ENCODE peak calls at places on chromosomes 12 and 14, in ten cellular contexts. T is Panc1, Q is SK-N-MC, D is substantia nigra, S is neural progenitor cell, J is breast epithelium, H is mesenchymal stem cell, P is caudate nucleus, X is MM.1S, Y is ovary. L is an unnamed sample.

GRCh38 chr12:2129076-2129475 is 76.3 kb downstream of the CACNA1C start:
- DNase-seq in T (no peak), Q (no peak), D (no peak), S (no peak), J (no peak), H (peak; percentile 50), P (no peak), X (no peak), Y (no peak), L (no peak)

GRCh38 chr12:22624573-22624907 is 431 bp upstream of the ETNK1 start:
- DNase-seq in T (no peak), Q (no peak), D (no peak), S (no peak), J (no peak), H (no peak), P (peak; percentile 69), X (no peak), Y (no peak), L (no peak)

GRCh38 chr14:99744199-99744872 is 48.9 kb upstream of the EML1 start:
- DNase-seq in T (no peak), Q (peak; percentile 73), D (no peak), S (peak; percentile 51), J (no peak), H (peak; percentile 31), P (no peak), X (no peak), Y (no peak), L (no peak)

GRCh38 chr14:79193689-79194477 is 1017.4 kb downstream of the DIO2 start:
- DNase-seq in T (no peak), Q (no peak), D (no peak), S (no peak), J (no peak), H (no peak), P (no peak), X (no peak), Y (no peak), L (no peak)

GRCh38 chr14:104107101-104107581 is 21.6 kb downstream of the ASPG start:
- DNase-seq in T (no peak), Q (no peak), D (no peak), S (no peak), J (no peak), H (no peak), P (no peak), X (no peak), Y (no peak), L (no peak)

GRCh38 chr12:27297576-27297975 is 35.1 kb upstream of the BMAL2 start:
- DNase-seq in T (no peak), Q (no peak), D (no peak), S (no peak), J (no peak), H (no peak), P (no peak), X (no peak), Y (no peak), L (no peak)

GRCh38 chr12:120126635-120127005 is 10.1 kb upstream of the RAB35 start:
- DNase-seq in T (no peak), Q (no peak), D (no peak), S (no peak), J (no peak), H (no peak), P (no peak), X (no peak), Y (no peak), L (no peak)

GRCh38 chr14:91257328-91258020 is 13.0 kb upstream of the GPR68 start:
- DNase-seq in T (no peak), Q (no peak), D (no peak), S (peak; percentile 47), J (no peak), H (no peak), P (no peak), X (no peak), Y (no peak), L (no peak)

GRCh38 chr14:59455411-59455810 is 9.8 kb downstream of the GPR135 start:
- DNase-seq in T (no peak), Q (no peak), D (no peak), S (no peak), J (no peak), H (no peak), P (no peak), X (no peak), Y (no peak), L (no peak)

GRCh38 chr12:67430708-67431335 is 161.7 kb downstream of the CAND1 start:
- DNase-seq in T (no peak), Q (no peak), D (no peak), S (no peak), J (no peak), H (no peak), P (no peak), X (no peak), Y (peak; percentile 70), L (peak; percentile 78)

GRCh38 chr12:110073049-110073831 is 24.9 kb upstream of the C12orf76 start:
- DNase-seq in T (no peak), Q (no peak), D (peak; percentile 84), S (no peak), J (no peak), H (no peak), P (peak; percentile 95), X (peak; percentile 10), Y (no peak), L (no peak)

DNA sequence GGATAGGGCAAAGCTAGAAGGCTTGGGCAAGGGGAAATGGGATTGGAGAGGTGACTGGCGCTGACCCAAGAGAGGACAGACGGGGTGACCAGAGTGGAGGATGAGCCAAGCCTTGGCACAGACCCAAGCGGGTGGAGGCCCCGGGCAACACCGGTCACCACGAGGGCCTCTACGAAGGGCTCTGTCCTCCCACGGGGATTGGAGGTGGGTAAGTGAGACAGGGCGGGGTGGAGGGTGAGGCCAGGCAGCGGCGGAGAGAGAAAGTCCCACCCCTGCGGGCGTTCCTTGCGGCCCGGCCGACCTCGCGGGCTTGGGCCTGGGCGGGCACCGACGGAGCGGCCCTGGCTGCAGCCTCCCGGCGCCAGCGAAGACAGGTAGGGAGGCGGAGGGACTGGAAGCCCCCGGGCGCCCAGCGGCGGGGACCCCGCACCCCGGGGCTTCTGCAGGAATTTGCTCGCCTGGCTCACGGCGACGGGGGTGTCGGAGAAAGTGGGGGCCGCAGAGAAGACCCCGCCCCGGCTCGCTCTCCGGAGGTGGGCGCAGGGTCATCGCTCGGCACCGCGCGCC is at the start of gene PAPLN:
- DNase-seq in T (no peak), Q (no peak), D (no peak), S (peak; percentile 61), J (no peak), H (no peak), P (no peak), X (no peak), Y (peak; percentile 51), L (peak; percentile 71)
- H3K27ac ChIP-seq in T (peak within 1 kb of the TSS; percentile 61), Q (peak within 1 kb of the TSS; percentile 80), D (peak within 1 kb of the TSS; percentile 30), S (no peak within 1 kb of the TSS), J (peak within 1 kb of the TSS; percentile 77), H (peak within 1 kb of the TSS; percentile 85), P (peak within 1 kb of the TSS; percentile 38), X (no peak within 1 kb of the TSS), Y (peak within 1 kb of the TSS; percentile 77), L (no peak within 1 kb of the TSS)

GRCh38 chr12:56931474-56931978 is 2.7 kb downstream of the SDR9C7 start:
- DNase-seq in T (no peak), Q (peak; percentile 91), D (no peak), S (peak; percentile 30), J (no peak), H (peak; percentile 83), P (no peak), X (no peak), Y (no peak), L (peak; percentile 40)
- H3K27ac ChIP-seq in T (no peak overlapping the region), Q (peak overlapping the region; percentile 88), D (no peak overlapping the region), S (peak overlapping the region; percentile 19), J (no peak overlapping the region), H (no peak overlapping the region), P (no peak overlapping the region), X (no peak overlapping the region), Y (no peak overlapping the region), L (no peak overlapping the region)

DNA sequence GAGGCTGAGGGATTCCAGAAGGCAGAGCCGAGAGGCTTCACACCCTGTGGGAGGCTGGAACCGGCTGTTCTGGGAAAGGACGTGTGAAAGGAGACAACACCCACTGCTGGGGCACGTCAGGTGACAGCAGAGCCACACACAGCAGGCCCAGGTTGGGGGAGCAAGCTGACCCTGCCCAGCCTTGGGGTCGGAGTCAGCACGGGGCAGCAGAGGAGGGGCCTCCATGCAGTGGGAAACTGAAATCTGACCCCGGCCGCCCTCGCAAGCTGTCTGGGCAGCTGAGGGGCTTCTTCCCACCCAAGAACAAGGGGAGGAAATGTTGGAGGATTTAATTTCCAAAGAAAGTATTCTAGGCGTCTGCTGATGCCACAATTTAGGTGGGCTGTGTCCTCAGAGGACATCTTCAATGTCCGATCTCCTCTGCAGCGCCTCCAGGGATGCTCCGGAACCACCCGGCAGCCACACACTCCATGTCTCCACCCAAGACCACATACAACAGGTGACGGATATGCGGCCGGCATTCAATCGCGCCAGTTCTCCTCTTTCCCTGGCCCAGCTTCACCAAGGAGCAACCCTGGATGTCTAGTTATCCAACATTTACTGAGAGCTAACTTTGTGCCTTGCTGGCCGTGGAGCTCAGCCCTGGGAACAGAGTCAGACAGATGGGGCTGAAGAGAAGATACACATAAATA is 30.7 kb downstream of the SNRNP35 start:
- DNase-seq in T (no peak), Q (no peak), D (no peak), S (peak; percentile 63), J (no peak), H (no peak), P (no peak), X (no peak), Y (no peak), L (no peak)
- H3K27ac ChIP-seq in T (no peak overlapping the region), Q (no peak overlapping the region), D (no peak overlapping the region), S (no peak overlapping the region), J (no peak overlapping the region), H (no peak overlapping the region), P (no peak overlapping the region), X (no peak overlapping the region), Y (no peak overlapping the region), L (no peak overlapping the region)

DNA sequence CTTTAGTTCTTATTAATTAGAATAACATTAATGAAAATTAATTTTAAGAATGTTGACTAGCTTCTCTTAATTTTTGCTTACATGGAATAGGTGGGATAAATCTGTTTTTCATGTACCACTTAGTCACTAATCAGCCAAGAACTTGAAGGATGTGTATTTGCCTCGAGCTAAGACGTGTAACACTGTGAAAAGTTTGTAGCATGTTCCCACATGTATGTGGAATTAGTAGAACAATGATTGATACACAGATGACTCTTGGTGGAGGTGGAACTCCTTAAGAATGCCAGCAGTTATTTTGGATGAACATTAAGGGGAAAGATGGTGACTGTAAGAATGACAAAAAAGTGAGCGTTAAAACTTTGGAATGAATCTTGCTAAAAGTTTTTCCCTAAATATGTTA is 435.7 kb upstream of the MDGA2 start:
- DNase-seq in T (no peak), Q (no peak), D (no peak), S (no peak), J (no peak), H (no peak), P (no peak), X (no peak), Y (no peak), L (no peak)
- H3K27ac ChIP-seq in T (no peak overlapping the region), Q (no peak overlapping the region), D (no peak overlapping the region), S (no peak overlapping the region), J (no peak overlapping the region), H (no peak overlapping the region), P (no peak overlapping the region), X (no peak overlapping the region), Y (no peak overlapping the region), L (no peak overlapping the region)

DNA sequence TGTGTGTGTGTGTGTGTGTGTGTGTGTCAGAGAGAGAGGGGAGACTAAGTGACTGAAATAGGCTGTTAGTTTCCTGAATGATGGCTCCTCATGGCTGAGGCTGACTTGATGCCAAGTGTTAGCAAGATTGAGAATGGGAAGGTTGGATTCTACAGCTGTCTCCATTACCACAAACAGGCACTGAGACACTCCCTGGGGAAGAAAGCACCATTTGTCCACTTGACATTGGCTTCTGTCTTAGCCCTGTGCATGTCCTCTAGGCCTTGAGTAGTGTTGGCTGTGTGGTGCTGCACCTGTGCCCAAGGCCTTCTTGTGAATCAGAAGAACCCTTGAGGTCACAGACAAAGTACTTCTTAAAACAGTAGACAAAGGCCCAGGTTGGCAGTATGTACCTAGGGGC is 15.6 kb downstream of the ERG28 start:
- DNase-seq in T (no peak), Q (no peak), D (no peak), S (no peak), J (no peak), H (no peak), P (no peak), X (no peak), Y (no peak), L (no peak)
- H3K27ac ChIP-seq in T (peak overlapping the region; percentile 23), Q (no peak overlapping the region), D (no peak overlapping the region), S (no peak overlapping the region), J (no peak overlapping the region), H (no peak overlapping the region), P (no peak overlapping the region), X (no peak overlapping the region), Y (no peak overlapping the region), L (no peak overlapping the region)